ENCODE peak calls at places on chromosomes 16 and 17, in six cellular contexts. H is H1, L is A549, E is sigmoid colon, Z is transverse colon, M is HepG2. U is an unnamed sample.

GRCh38 chr16:77443834-77444460 is 9.1 kb upstream of the ADAMTS18 start:
- DNase-seq in E (no peak), M (no peak), Z (no peak), H (no peak), L (no peak), U (no peak)

GRCh38 chr16:65728652-65729051 is 606.8 kb upstream of the CDH11 start:
- DNase-seq in Z (no peak), L (no peak), H (no peak), E (no peak), M (no peak), U (no peak)

GRCh38 chr17:51585514-51586104 is 325.3 kb downstream of the UTP18 start:
- DNase-seq in L (peak), E (no peak), H (peak), Z (peak), M (peak), U (no peak)

GRCh38 chr16:8108991-8109509 is 481.3 kb downstream of the TMEM114 start:
- DNase-seq in Z (no peak), M (no peak), H (no peak), L (peak), E (no peak), U (no peak)

GRCh38 chr16:4053663-4054479 is 62.4 kb downstream of the ADCY9 start:
- DNase-seq in H (no peak), M (no peak), Z (peak), E (peak), L (peak), U (peak)

GRCh38 chr16:57773680-57774295 is 28.5 kb downstream of the KIFC3 start:
- DNase-seq in Z (no peak), M (no peak), H (no peak), L (no peak), E (no peak), U (no peak)

GRCh38 chr16:11672206-11673090 is 4.2 kb downstream of the SNN start:
- DNase-seq in M (no peak), Z (no peak), H (no peak), E (no peak), L (no peak), U (no peak)

GRCh38 chr17:61420128-61420527 is 20.5 kb downstream of the TBX2 start:
- DNase-seq in Z (no peak), M (no peak), H (no peak), E (no peak), L (no peak), U (no peak)

GRCh38 chr16:27317738-27318398 is 4.1 kb downstream of the IL4R start:
- DNase-seq in M (no peak), H (no peak), Z (no peak), L (no peak), E (peak), U (no peak)

DNA sequence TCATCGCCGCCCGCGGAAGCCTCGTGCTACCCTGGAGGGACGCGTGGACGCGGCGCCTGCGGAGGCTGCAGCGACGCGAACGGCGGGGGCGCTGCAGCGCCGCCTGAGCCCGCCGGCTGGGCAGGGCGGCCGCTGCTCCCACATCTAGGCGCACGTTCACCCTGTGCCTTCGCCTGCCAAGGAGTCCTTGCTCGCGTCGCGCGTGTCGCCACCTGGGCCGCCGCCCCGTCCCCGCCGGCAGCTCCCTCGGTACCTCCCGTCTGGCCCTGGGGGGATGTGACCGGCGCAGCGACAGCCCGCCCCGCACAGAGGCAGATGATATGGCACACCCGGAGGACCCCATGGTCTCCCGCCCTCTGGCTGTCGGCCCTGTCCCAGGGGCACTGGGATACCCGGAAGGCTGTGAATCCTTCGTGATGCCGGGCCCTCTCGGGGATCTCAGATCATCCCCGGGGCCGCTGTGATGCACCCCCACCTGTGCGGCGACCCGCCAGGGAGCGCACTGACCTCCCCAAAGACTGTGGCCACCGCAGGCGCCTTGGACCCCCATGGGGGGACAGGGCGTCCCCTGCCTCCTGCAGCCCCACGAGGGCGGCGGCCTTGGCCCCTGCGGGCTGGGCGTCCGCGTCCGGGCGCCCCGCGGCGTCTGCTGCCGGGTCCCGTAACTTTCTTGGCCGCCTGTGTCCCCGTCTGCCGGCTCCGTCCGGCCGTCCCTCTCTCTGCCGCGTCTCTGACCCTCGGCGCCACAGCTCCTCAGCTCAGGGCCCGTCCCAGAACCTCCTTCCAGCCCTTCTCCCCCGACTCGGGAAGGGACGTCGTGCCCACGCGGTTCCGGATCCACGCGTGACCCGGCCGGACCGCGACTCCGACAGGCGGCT is 689 bp upstream of the TBC1D24 start:
- DNase-seq in E (no peak), L (peak), Z (peak), H (no peak), M (no peak), U (no peak)
- TF ChIP-seq POLR2A in E (peak), L (peak), Z (no peak), H (no peak), M (no peak), U (no peak)

GRCh38 chr17:21046215-21046614 is 3.4 kb upstream of the USP22 start:
- DNase-seq in M (no peak), Z (no peak), E (no peak), H (no peak), L (no peak), U (no peak)

GRCh38 chr17:21044971-21045370 is 2.2 kb upstream of the USP22 start:
- DNase-seq in M (no peak), Z (no peak), H (no peak), L (no peak), E (no peak), U (no peak)

GRCh38 chr17:21041753-21042433 is 918 bp downstream of the USP22 start:
- DNase-seq in Z (peak), H (peak), M (peak), E (peak), L (peak), U (peak)

GRCh38 chr17:21042434-21043295 is at the start of gene USP22:
- DNase-seq in M (no peak), L (no peak), H (no peak), Z (no peak), E (no peak), U (no peak)

GRCh38 chr17:21043296-21044232 is 753 bp upstream of the USP22 start:
- DNase-seq in M (peak), E (peak), H (peak), Z (peak), L (peak), U (peak)
- TF ChIP-seq EP300 in M (no peak), E (peak), H (no peak), Z (no peak), L (no peak), U (peak)

GRCh38 chr17:74850310-74850709 is 9.4 kb downstream of the GRIN2C start:
- DNase-seq in E (no peak), H (no peak), M (no peak), L (no peak), Z (no peak), U (no peak)
- TF ChIP-seq POLR2A in E (no peak), H (no peak), M (no peak), L (no peak), Z (no peak), U (no peak)

DNA sequence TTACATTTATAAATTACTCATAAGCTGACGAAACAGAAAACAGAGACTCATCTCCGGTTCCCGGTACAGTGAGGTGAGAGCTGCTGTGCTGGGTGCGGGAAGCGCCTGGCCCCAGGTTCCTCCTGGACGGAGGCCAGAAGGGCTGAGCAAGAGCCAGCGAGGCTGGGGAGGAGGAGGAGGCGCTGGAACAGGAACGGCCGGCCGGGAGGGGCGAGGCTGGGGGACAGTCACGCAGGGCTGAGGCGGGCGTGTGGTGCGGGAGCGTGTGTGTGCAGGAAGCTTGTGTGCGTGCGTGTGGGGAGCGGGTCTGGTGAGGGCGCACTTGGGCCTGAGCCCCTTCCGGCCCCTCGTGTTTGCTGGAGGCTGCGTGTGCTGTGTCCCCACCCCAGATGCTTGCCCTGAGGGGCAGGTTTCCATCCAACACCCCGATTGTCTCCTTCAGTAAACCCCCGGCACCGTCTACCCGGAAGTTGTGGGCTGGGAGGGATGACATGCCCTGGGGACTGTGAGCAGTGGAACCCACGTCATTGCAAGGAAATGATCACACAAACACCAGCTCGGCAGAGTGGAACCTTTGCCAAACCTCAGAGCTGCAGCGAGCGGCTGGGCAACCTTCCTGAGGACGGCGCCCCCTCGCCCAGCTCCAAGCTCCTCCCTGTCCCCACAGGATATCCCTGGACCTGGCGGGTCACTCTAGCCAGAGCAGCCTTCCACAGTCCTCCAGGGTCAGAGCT is 19.4 kb downstream of the CD7 start:
- DNase-seq in L (peak), H (no peak), Z (peak), E (peak), M (no peak), U (peak)
- TF ChIP-seq EP300 in L (peak), H (no peak), Z (peak), E (peak), M (peak), U (peak)

DNA sequence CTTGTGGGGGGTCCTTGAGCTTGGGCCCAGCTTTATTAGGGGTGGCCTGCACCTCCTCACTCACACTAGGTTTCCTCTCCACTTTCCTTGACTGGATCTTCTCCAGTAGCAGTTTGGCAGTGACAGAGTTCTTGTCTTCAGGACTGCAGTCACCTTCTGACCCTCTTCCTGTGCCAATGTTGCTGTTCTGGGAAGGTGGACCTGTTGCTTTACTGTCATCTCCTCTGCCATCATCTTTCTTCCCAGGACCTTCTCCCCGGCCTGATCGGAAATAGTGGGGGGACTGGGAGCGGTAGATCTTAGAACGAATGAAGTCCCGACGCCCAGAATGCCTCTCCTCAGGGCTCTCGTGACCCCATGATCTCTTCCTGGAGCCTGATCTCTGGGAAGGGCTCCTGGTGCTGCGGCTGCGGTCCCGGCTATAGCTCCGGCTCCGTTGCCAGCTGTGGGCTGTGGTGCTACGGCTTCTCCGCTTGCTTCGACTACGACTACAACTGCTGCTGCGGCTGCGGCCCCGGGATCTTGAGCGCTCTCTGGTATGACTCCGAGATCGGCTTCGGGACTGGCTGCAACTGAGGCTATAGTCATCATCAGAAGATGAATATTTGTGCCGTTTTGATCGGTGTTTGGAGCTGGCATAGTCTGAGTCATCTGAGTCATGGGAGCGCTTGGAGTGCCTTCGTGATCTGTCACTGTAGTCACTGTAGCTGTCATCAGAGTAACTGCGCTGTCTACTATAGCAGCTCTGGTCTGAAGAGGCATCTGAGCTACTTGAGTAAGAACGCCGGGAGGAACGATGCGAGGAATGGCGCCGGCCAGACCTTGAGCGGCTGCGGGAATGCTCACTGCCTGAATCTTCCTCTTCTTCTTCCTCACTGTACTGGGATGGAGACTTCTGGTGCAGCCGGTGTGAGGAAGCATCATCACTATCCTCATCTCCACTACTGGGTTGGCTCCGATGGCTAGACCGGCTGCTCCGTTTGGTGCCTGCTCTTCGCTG is 9.5 kb upstream of the ITGA2B start:
- DNase-seq in L (no peak), Z (no peak), M (no peak), H (no peak), E (no peak), U (no peak)
- TF ChIP-seq POLR2A in L (no peak), Z (no peak), M (no peak), H (no peak), E (no peak), U (no peak)